ENCODE peak calls at places on chromosomes 12 and 14, in ten cellular contexts. V is fibroblast of mammary gland, I is transverse colon, K is GM12865, H is cardiac muscle cell, U is suprapubic skin, B is thoracic aorta, T is IMR-90, J is heart left ventricle, Q is tibial nerve. G is an unnamed sample.

GRCh38 chr12:91993287-91994028 is 152.2 kb downstream of the BTG1 start:
- DNase-seq in V (no peak), I (no peak), K (no peak), H (no peak), U (no peak), B (no peak), T (no peak), J (no peak), Q (no peak), G (no peak)

GRCh38 chr12:106758349-106758951 is 16.0 kb upstream of the RIC8B start:
- DNase-seq in V (no peak), I (peak; percentile 68), K (no peak), H (no peak), U (no peak), B (no peak), T (no peak), J (no peak), Q (no peak), G (no peak)

GRCh38 chr14:49621114-49621881 is 699 bp downstream of the MGAT2 start:
- DNase-seq in V (no peak), I (peak; percentile 75), K (peak; percentile 86), H (no peak), U (peak; percentile 85), B (peak; percentile 25), T (peak; percentile 28), J (peak; percentile 84), Q (peak; percentile 37), G (peak; percentile 61)

GRCh38 chr14:96261053-96261452 is 5.0 kb downstream of the BDKRB1 start:
- DNase-seq in V (no peak), I (no peak), K (no peak), H (no peak), U (no peak), B (no peak), T (peak; percentile 35), J (no peak), Q (no peak), G (no peak)

GRCh38 chr14:91063119-91063518 is 2.7 kb upstream of the RPS6KA5 start:
- DNase-seq in V (peak; percentile 10), I (no peak), K (peak; percentile 83), H (no peak), U (no peak), B (no peak), T (no peak), J (no peak), Q (no peak), G (peak; percentile 6)

GRCh38 chr14:95111507-95112164 is 45.7 kb downstream of the DICER1 start:
- DNase-seq in V (no peak), I (no peak), K (no peak), H (no peak), U (no peak), B (no peak), T (no peak), J (no peak), Q (no peak), G (no peak)

GRCh38 chr12:45975506-45975905 is 14.9 kb downstream of the SCAF11 start:
- DNase-seq in V (no peak), I (no peak), K (no peak), H (peak; percentile 10), U (no peak), B (no peak), T (no peak), J (no peak), Q (no peak), G (no peak)

GRCh38 chr14:20684662-20685456 is 499 bp downstream of the RNASE4 start:
- DNase-seq in V (peak; percentile 81), I (peak; percentile 55), K (no peak), H (no peak), U (peak; percentile 81), B (no peak), T (peak; percentile 43), J (peak; percentile 35), Q (peak; percentile 69), G (peak; percentile 67)

GRCh38 chr12:11885261-11886038 is 185.3 kb upstream of the BCL2L14 start:
- DNase-seq in V (peak; percentile 31), I (peak; percentile 67), K (no peak), H (peak; percentile 7), U (no peak), B (no peak), T (peak; percentile 76), J (no peak), Q (no peak), G (peak; percentile 81)

GRCh38 chr12:43766291-43766690 is 7.5 kb downstream of the IRAK4 start:
- DNase-seq in V (no peak), I (no peak), K (no peak), H (no peak), U (no peak), B (no peak), T (peak; percentile 19), J (no peak), Q (no peak), G (peak; percentile 51)

GRCh38 chr14:98082833-98083232 is 1189.2 kb downstream of the BCL11B start:
- DNase-seq in V (no peak), I (no peak), K (no peak), H (no peak), U (no peak), B (no peak), T (no peak), J (no peak), Q (no peak), G (no peak)
- TF ChIP-seq CTCF in V (no peak), I (no peak), K (no peak), H (no peak), U (no peak), B (no peak), T (no peak), J (no peak), Q (no peak), G (no peak)

DNA sequence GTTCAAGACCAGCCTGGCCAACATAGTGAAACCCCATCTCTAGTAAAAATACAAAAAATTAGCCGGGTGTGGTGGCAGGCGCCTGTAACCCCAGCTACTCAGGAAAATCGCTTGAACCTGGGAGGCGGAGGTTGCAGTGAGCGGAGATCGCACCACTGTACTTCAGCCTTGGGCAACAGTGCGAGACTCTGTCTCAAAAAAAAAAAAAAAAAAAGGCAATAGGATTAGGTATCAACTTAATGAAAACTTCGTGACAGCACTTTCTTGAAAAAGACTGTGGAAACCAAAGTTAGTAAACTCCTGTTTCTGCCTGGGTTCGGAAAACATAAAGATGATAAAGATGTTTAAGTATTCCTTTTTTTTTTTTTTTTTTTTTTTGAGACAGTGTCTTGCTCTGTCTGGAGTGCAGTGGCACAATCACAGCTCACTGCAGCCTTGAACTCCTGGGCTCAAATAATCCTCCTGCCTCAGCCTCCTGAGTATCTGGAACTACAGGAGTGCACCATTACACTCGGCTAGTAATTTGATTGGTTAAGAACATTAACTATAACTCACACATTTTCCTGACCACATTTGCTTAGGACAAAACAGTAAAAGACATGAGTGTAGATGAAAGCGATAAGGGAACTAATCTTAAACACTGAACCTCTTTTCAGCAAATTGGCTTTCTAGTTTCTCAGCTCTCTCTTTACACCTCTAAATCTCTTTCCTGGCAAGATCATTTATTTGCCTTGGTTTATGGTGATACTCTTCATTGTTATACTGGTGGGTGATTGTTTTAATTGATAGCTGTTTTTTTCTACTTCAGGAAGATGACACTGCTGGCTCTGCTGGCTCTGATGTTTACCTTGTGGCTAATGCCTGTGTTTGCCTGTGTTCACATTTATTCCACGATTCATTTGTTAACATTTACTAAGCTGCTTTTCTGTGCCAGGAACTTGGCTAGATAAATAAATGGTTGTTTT is 15.8 kb downstream of the HIF1A start:
- DNase-seq in V (no peak), I (no peak), K (peak; percentile 34), H (no peak), U (no peak), B (no peak), T (no peak), J (no peak), Q (no peak), G (peak; percentile 40)
- H3K4me3 ChIP-seq in V (no peak overlapping the region), I (no peak overlapping the region), K (no peak overlapping the region), H (no peak overlapping the region), U (no peak overlapping the region), B (no peak overlapping the region), T (no peak overlapping the region), J (no peak overlapping the region), Q (no peak overlapping the region), G (peak overlapping the region; percentile 43)

DNA sequence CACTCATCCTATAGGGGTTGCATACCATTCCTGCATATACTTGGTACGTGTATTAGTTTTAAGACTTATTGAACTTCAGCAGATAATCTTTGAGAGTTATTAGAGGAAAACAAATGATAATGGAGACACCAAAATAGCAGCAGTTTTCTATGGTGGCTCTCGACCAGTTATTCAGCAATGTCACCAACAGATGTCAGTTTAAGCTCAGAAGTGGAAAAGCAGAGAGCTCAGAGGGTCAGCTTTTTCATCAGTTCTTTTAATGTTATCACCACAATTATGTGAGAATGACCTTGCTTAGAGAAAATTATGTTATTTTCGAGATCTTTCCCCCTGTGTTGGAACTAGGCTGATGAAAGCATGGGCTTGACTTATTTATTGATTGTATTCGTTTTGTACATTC is 32.0 kb downstream of the PTPN11 start:
- DNase-seq in V (no peak), I (no peak), K (no peak), H (no peak), U (no peak), B (no peak), T (no peak), J (no peak), Q (no peak), G (no peak)
- TF ChIP-seq CTCF in V (no peak), I (no peak), K (no peak), H (no peak), U (no peak), B (no peak), T (no peak), J (no peak), Q (no peak), G (no peak)

GRCh38 chr12:2679816-2680675 is 114.7 kb upstream of the FKBP4 start:
- DNase-seq in V (no peak), I (no peak), K (no peak), H (no peak), U (no peak), B (no peak), T (no peak), J (no peak), Q (no peak), G (no peak)

GRCh38 chr12:2679068-2679815 is 115.5 kb upstream of the FKBP4 start:
- DNase-seq in V (no peak), I (no peak), K (no peak), H (no peak), U (no peak), B (no peak), T (no peak), J (no peak), Q (no peak), G (no peak)

GRCh38 chr12:2681426-2682205 is 113.2 kb upstream of the FKBP4 start:
- DNase-seq in V (no peak), I (no peak), K (no peak), H (no peak), U (no peak), B (no peak), T (no peak), J (no peak), Q (no peak), G (no peak)

GRCh38 chr12:2682301-2683282 is 112.2 kb upstream of the FKBP4 start:
- DNase-seq in V (peak; percentile 54), I (peak; percentile 31), K (peak; percentile 31), H (peak; percentile 74), U (no peak), B (no peak), T (peak; percentile 54), J (no peak), Q (no peak), G (peak; percentile 42)

DNA sequence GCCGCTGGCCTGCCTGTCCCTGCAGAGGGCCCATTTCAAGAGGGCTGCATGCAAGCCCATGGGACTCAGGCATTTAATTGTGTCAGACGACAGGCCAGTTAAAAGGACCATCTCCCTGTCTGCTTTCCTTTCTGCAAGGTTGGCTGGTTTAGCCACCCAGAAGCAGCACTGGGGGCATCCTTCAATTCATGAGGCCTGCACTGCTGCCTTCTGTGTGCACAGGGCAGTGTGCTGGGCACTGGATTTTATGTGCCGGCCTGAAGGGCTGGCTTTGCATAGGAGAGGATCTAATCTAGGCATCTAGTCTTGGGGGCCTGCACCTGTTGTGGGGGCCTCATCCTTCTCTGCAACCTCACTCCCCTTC is 114.1 kb upstream of the FKBP4 start:
- DNase-seq in V (no peak), I (no peak), K (no peak), H (no peak), U (no peak), B (no peak), T (no peak), J (no peak), Q (no peak), G (no peak)
- H3K4me3 ChIP-seq in V (no peak overlapping the region), I (no peak overlapping the region), K (no peak overlapping the region), H (no peak overlapping the region), U (no peak overlapping the region), B (no peak overlapping the region), T (no peak overlapping the region), J (no peak overlapping the region), Q (no peak overlapping the region), G (no peak overlapping the region)